ENCODE peak calls at places on chromosomes 11 and 22, in eight cellular contexts. A is HCT116, W is mesendoderm, Y is upper lobe of right lung, I is adrenal gland, T is uterus, O is iPS DF 6.9, V is tibial artery. R is an unnamed sample.

GRCh38 chr11:102791271-102792036 is 6.5 kb downstream of the MMP1 start:
- DNase-seq in V (no peak), W (no peak), I (no peak), T (no peak), Y (no peak), A (no peak), O (no peak), R (no peak)

GRCh38 chr22:31603081-31603525 is 58.9 kb downstream of the PISD start:
- DNase-seq in W (no peak), Y (no peak), T (no peak), O (no peak), A (no peak), I (no peak), V (no peak), R (no peak)

GRCh38 chr22:24244144-24244787 is 616 bp downstream of the GGT5 start:
- DNase-seq in I (no peak), A (no peak), O (no peak), V (peak; percentile 34), W (no peak), Y (peak; percentile 74), T (peak; percentile 65), R (peak; percentile 54)

GRCh38 chr22:50403701-50404101 is 60.6 kb downstream of the PPP6R2 start:
- DNase-seq in A (no peak), T (peak; percentile 28), I (peak; percentile 68), O (no peak), V (peak; percentile 71), Y (peak; percentile 78), W (no peak), R (peak; percentile 84)

GRCh38 chr11:67031791-67032561 is 9.0 kb downstream of the SYT12 start:
- DNase-seq in A (no peak), T (no peak), I (peak; percentile 86), Y (no peak), O (no peak), V (no peak), W (no peak), R (no peak)

GRCh38 chr22:46479046-46479445 is 58.4 kb downstream of the CELSR1 start:
- DNase-seq in A (no peak), O (no peak), Y (no peak), W (peak; percentile 46), I (no peak), V (no peak), T (no peak), R (no peak)

GRCh38 chr22:21866821-21867527 is 471 bp downstream of the MAPK1 start:
- DNase-seq in I (peak; percentile 14), Y (peak; percentile 82), A (no peak), V (peak; percentile 25), W (peak; percentile 31), O (no peak), T (peak; percentile 22), R (peak; percentile 79)

GRCh38 chr11:108196901-108197300 is 25.5 kb downstream of the NPAT start:
- DNase-seq in V (no peak), A (no peak), Y (no peak), T (no peak), W (no peak), O (no peak), I (no peak), R (no peak)

GRCh38 chr22:35444685-35445399 is 44.9 kb downstream of the MCM5 start:
- DNase-seq in V (no peak), T (no peak), W (no peak), Y (no peak), O (no peak), A (no peak), I (no peak), R (no peak)

GRCh38 chr11:125062931-125063428 is at the start of gene SLC37A2:
- DNase-seq in O (no peak), V (peak; percentile 67), W (peak; percentile 75), I (peak; percentile 90), T (peak; percentile 59), A (no peak), Y (peak; percentile 88), R (peak; percentile 87)

GRCh38 chr11:9950462-9950861 is 286.6 kb downstream of the SWAP70 start:
- DNase-seq in A (no peak), V (no peak), Y (no peak), T (no peak), I (no peak), W (no peak), O (no peak), R (no peak)

GRCh38 chr11:68934321-68934645 is 30.6 kb downstream of the IGHMBP2 start:
- DNase-seq in O (no peak), T (no peak), I (no peak), V (no peak), A (no peak), W (no peak), Y (no peak), R (no peak)

GRCh38 chr11:3010521-3011275 is 18.6 kb upstream of the NAP1L4 start:
- DNase-seq in V (no peak), O (no peak), A (no peak), Y (no peak), I (no peak), T (no peak), W (no peak), R (peak; percentile 65)

GRCh38 chr22:38028344-38029130 is 28.7 kb upstream of the PICK1 start:
- DNase-seq in T (no peak), V (no peak), O (no peak), Y (no peak), W (no peak), A (no peak), I (no peak), R (no peak)

GRCh38 chr11:130918081-130918480 is 1.8 kb upstream of the SNX19 start:
- DNase-seq in A (no peak), I (no peak), V (no peak), O (no peak), Y (no peak), T (no peak), W (no peak), R (no peak)

GRCh38 chr22:27905638-27906037 is 13.4 kb downstream of the PITPNB start:
- DNase-seq in T (no peak), O (no peak), W (no peak), I (no peak), V (no peak), Y (no peak), A (no peak), R (no peak)

GRCh38 chr11:19658344-19658743 is 54.3 kb upstream of the NAV2 start:
- DNase-seq in I (no peak), A (no peak), Y (no peak), T (no peak), V (no peak), W (no peak), O (no peak), R (no peak)

GRCh38 chr11:65427691-65428577 is 5.3 kb downstream of the NEAT1 start:
- DNase-seq in W (no peak), Y (peak; percentile 65), O (no peak), T (peak; percentile 30), I (peak; percentile 74), V (peak; percentile 42), A (peak; percentile 39), R (peak; percentile 79)

GRCh38 chr11:2209370-2209801 is 37.8 kb upstream of the TH start:
- DNase-seq in O (no peak), V (peak; percentile 12), A (no peak), Y (peak; percentile 59), W (no peak), T (peak; percentile 10), I (no peak), R (no peak)

GRCh38 chr11:34647532-34647931 is 26.6 kb downstream of the EHF start:
- DNase-seq in V (no peak), Y (no peak), I (no peak), T (no peak), W (no peak), O (no peak), A (no peak), R (no peak)

GRCh38 chr11:34649597-34649996 is 28.7 kb downstream of the EHF start:
- DNase-seq in W (no peak), A (no peak), Y (no peak), V (no peak), I (peak; percentile 52), T (no peak), O (no peak), R (no peak)

GRCh38 chr11:34646431-34646830 is 25.5 kb downstream of the EHF start:
- DNase-seq in W (no peak), I (no peak), V (no peak), Y (no peak), A (no peak), T (no peak), O (no peak), R (no peak)

GRCh38 chr11:34647131-34647530 is 26.2 kb downstream of the EHF start:
- DNase-seq in V (no peak), Y (no peak), A (no peak), O (no peak), I (no peak), T (no peak), W (no peak), R (no peak)

DNA sequence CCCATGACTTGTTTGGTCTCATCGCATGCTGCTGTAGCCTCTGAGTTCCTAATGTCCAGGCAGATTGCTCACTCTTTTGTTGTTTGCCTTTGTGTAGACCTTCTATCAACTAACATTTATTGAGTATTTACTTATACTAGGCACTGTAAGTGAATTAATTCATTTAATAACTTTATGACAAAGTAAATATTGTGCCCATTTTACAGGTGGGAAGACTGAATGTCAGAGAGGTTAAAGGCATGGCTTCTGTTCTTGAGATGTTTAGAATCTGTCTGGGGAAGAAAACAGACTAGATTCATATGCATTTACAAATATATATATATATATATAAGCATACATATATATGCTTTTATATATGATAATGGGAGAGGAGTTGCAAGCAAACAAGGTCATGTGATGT is 27.1 kb downstream of the EHF start:
- DNase-seq in T (no peak), I (no peak), V (no peak), A (no peak), O (no peak), W (no peak), Y (no peak), R (no peak)
- H3K27ac ChIP-seq in T (no peak overlapping the region), I (no peak overlapping the region), V (no peak overlapping the region), A (no peak overlapping the region), O (no peak overlapping the region), W (no peak overlapping the region), Y (no peak overlapping the region), R (no peak overlapping the region)

GRCh38 chr11:6646631-6647281 is 8.9 kb downstream of the DCHS1 start:
- DNase-seq in I (peak; percentile 25), A (no peak), V (no peak), O (no peak), Y (no peak), W (no peak), T (peak; percentile 79), R (no peak)
- H3K4me3 ChIP-seq in I (no peak overlapping the region), A (no peak overlapping the region), V (no peak overlapping the region), O (no peak overlapping the region), Y (no peak overlapping the region), W (no peak overlapping the region), T (peak overlapping the region; percentile 5), R (no peak overlapping the region)

GRCh38 chr22:19463491-19464469 is 15.2 kb downstream of the UFD1 start:
- DNase-seq in O (no peak), I (no peak), Y (no peak), A (no peak), T (no peak), W (no peak), V (no peak), R (no peak)
- H3K27ac ChIP-seq in O (no peak overlapping the region), I (no peak overlapping the region), Y (no peak overlapping the region), A (no peak overlapping the region), T (no peak overlapping the region), W (no peak overlapping the region), V (no peak overlapping the region), R (no peak overlapping the region)

DNA sequence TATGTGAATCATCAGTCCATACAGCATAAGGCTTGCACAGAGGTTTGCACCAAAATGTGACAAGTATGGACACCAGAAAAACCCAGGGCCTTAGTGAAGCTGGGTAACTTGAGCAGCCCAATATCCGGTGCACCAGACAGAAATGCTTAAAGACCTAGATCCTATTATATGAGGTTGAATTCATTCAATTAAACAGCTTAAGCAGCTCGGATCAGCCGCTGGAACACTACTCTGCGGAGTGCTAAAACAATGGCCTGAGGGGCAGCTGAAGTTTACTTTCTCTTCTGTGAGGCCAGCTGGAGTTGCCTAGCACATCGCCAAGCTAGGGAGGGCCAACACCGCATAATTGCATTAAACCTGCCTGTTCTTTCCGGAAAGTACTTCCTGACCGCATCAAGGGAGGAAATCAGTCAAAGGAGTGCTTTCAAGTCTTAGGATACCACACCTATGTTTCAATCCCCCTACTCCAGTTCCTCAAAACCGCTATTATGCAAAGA is 17.0 kb upstream of the FAM181B start:
- DNase-seq in W (peak; percentile 88), T (no peak), A (no peak), I (no peak), O (no peak), Y (no peak), V (no peak), R (no peak)
- H3K4me3 ChIP-seq in W (no peak overlapping the region), T (no peak overlapping the region), A (no peak overlapping the region), I (no peak overlapping the region), O (no peak overlapping the region), Y (no peak overlapping the region), V (no peak overlapping the region), R (no peak overlapping the region)